ENCODE peak calls at places on chromosomes 4 and X, in five cellular contexts. One of them, this sample, is unnamed.

GRCh38 chr4:1975391-1975801 is 33.4 kb downstream of the NELFA start:
- DNase-seq in EH: no peak
- DNase-seq in H9: peak
- DNase-seq in uterus: no peak
- DNase-seq in LoVo: no peak
- DNase-seq in this sample: no peak

GRCh38 chrX:151753313-151754041 is 18.9 kb downstream of the CNGA2 start:
- DNase-seq in EH: peak
- DNase-seq in H9: peak
- DNase-seq in uterus: peak
- DNase-seq in LoVo: peak
- DNase-seq in this sample: peak

GRCh38 chr4:53801373-53801772 is 210.1 kb upstream of the LNX1 start:
- DNase-seq in EH: no peak
- DNase-seq in H9: no peak
- DNase-seq in uterus: no peak
- DNase-seq in LoVo: no peak
- DNase-seq in this sample: no peak

GRCh38 chr4:39469429-39470077 is 10.7 kb downstream of the LIAS start:
- DNase-seq in EH: peak
- DNase-seq in H9: peak
- DNase-seq in uterus: peak
- DNase-seq in LoVo: peak
- DNase-seq in this sample: no peak

GRCh38 chr4:47719576-47719975 is 118.3 kb downstream of the CORIN start:
- DNase-seq in EH: no peak
- DNase-seq in H9: no peak
- DNase-seq in uterus: no peak
- DNase-seq in LoVo: no peak
- DNase-seq in this sample: no peak

GRCh38 chrX:114166601-114167000 is 417.3 kb upstream of the HTR2C start:
- DNase-seq in EH: no peak
- DNase-seq in H9: no peak
- DNase-seq in uterus: no peak
- DNase-seq in LoVo: no peak
- DNase-seq in this sample: no peak

GRCh38 chr4:70405765-70406164 is 8.0 kb downstream of the OPRPN start:
- DNase-seq in EH: no peak
- DNase-seq in H9: no peak
- DNase-seq in uterus: no peak
- DNase-seq in LoVo: no peak
- DNase-seq in this sample: no peak

GRCh38 chr4:77084019-77084604 is 8.3 kb upstream of the CCNI start:
- DNase-seq in EH: no peak
- DNase-seq in H9: no peak
- DNase-seq in uterus: no peak
- DNase-seq in LoVo: no peak
- DNase-seq in this sample: no peak

GRCh38 chr4:151530783-151531182 is 121.8 kb downstream of the FHIP1A start:
- DNase-seq in EH: peak
- DNase-seq in H9: no peak
- DNase-seq in uterus: no peak
- DNase-seq in LoVo: no peak
- DNase-seq in this sample: no peak

GRCh38 chr4:133188433-133189175 is 39.5 kb downstream of the PCDH10 start:
- DNase-seq in EH: no peak
- DNase-seq in H9: no peak
- DNase-seq in uterus: no peak
- DNase-seq in LoVo: no peak
- DNase-seq in this sample: no peak

GRCh38 chrX:31459361-31459760 is 387.5 kb upstream of the FTHL17 start:
- DNase-seq in EH: peak
- DNase-seq in H9: no peak
- DNase-seq in uterus: no peak
- DNase-seq in LoVo: no peak
- DNase-seq in this sample: no peak

This sample was measured in tibial nerve.